ENCODE peak calls at places on chromosomes 12 and 14, in four cellular contexts. I is breast epithelium, R is transverse colon, M is body of pancreas. Q is an unnamed sample.

GRCh38 chr14:73759714-73760597 is 45.8 kb upstream of the PNMA1 start:
- DNase-seq in M (peak; percentile 97), R (peak; percentile 97), I (peak; percentile 97), Q (peak; percentile 94)

GRCh38 chr14:74963705-74964271 is 8.4 kb upstream of the PGF start:
- DNase-seq in M (no peak), R (no peak), I (peak; percentile 66), Q (no peak)

GRCh38 chr12:50749459-50749882 is 14.4 kb upstream of the ATF1 start:
- DNase-seq in R (no peak), I (no peak), M (no peak), Q (no peak)

GRCh38 chr12:108053512-108053911 is 75.6 kb upstream of the WSCD2 start:
- DNase-seq in M (no peak), I (no peak), R (no peak), Q (no peak)

GRCh38 chr14:80475074-80475473 is 263.8 kb upstream of the DIO2 start:
- DNase-seq in I (no peak), R (no peak), M (no peak), Q (no peak)

GRCh38 chr12:102406033-102406584 is 74.3 kb downstream of the IGF1 start:
- DNase-seq in M (peak; percentile 71), I (peak; percentile 35), R (peak; percentile 17), Q (no peak)

GRCh38 chr14:57378661-57379060 is 11.7 kb upstream of the NAA30 start:
- DNase-seq in M (no peak), R (no peak), I (no peak), Q (no peak)

GRCh38 chr12:22042981-22043669 is 2.9 kb upstream of the CMAS start:
- DNase-seq in I (no peak), M (no peak), R (no peak), Q (no peak)

GRCh38 chr12:54197037-54197909 is 8.5 kb upstream of the SMUG1 start:
- DNase-seq in M (no peak), I (no peak), R (no peak), Q (no peak)

GRCh38 chr14:50943261-50943942 is 881 bp downstream of the PYGL start:
- DNase-seq in R (peak; percentile 58), M (peak; percentile 29), I (no peak), Q (peak; percentile 38)

GRCh38 chr12:68623984-68624383 is 13.3 kb downstream of the RAP1B start:
- DNase-seq in M (no peak), I (no peak), R (no peak), Q (no peak)

GRCh38 chr12:21026302-21026701 is 104.7 kb upstream of the SLCO1B1 start:
- DNase-seq in M (no peak), I (no peak), R (no peak), Q (no peak)

GRCh38 chr14:61552196-61552595 is 143.1 kb upstream of the HIF1A start:
- DNase-seq in R (no peak), I (no peak), M (no peak), Q (no peak)

GRCh38 chr12:64273527-64274403 is 51.7 kb upstream of the KICS2 start:
- DNase-seq in I (no peak), M (no peak), R (peak; percentile 8), Q (no peak)

GRCh38 chr12:6684609-6685008 is 4.6 kb downstream of the ZNF384 start:
- DNase-seq in M (no peak), I (no peak), R (no peak), Q (no peak)

GRCh38 chr14:93045965-93046695 is 69.6 kb downstream of the ITPK1 start:
- DNase-seq in M (no peak), I (no peak), R (no peak), Q (no peak)

GRCh38 chr12:128909653-128910052 is 56.4 kb downstream of the GLT1D1 start:
- DNase-seq in M (no peak), I (no peak), R (no peak), Q (no peak)

GRCh38 chr14:74492413-74493342 is at the start of gene NPC2:
- DNase-seq in M (no peak), R (no peak), I (no peak), Q (no peak)

GRCh38 chr12:16348435-16349131 is 1.1 kb downstream of the MGST1 start:
- DNase-seq in R (no peak), I (no peak), M (no peak), Q (no peak)

GRCh38 chr12:47591387-47591786 is 114.4 kb downstream of the RPAP3 start:
- DNase-seq in R (no peak), M (no peak), I (no peak), Q (no peak)

GRCh38 chr14:55416866-55417265 is 5.2 kb upstream of the ATG14 start:
- DNase-seq in I (no peak), M (no peak), R (peak; percentile 56), Q (no peak)

GRCh38 chr12:89707623-89707991 is 1.0 kb downstream of the ATP2B1 start:
- DNase-seq in R (peak; percentile 34), I (no peak), M (no peak), Q (peak; percentile 24)

GRCh38 chr12:3120701-3121100 is 43.5 kb downstream of the TSPAN9 start:
- DNase-seq in I (no peak), M (no peak), R (no peak), Q (no peak)

GRCh38 chr12:23929906-23930305 is 19.6 kb downstream of the SOX5 start:
- DNase-seq in M (no peak), I (no peak), R (no peak), Q (no peak)

GRCh38 chr12:11927311-11927935 is 143.3 kb upstream of the BCL2L14 start:
- DNase-seq in R (no peak), M (no peak), I (no peak), Q (no peak)

GRCh38 chr12:5456906-5457305 is 25.0 kb downstream of the NTF3 start:
- DNase-seq in R (no peak), M (no peak), I (no peak), Q (no peak)

GRCh38 chr14:59098377-59098776 is 90.1 kb upstream of the DAAM1 start:
- DNase-seq in I (no peak), R (no peak), M (no peak), Q (no peak)

DNA sequence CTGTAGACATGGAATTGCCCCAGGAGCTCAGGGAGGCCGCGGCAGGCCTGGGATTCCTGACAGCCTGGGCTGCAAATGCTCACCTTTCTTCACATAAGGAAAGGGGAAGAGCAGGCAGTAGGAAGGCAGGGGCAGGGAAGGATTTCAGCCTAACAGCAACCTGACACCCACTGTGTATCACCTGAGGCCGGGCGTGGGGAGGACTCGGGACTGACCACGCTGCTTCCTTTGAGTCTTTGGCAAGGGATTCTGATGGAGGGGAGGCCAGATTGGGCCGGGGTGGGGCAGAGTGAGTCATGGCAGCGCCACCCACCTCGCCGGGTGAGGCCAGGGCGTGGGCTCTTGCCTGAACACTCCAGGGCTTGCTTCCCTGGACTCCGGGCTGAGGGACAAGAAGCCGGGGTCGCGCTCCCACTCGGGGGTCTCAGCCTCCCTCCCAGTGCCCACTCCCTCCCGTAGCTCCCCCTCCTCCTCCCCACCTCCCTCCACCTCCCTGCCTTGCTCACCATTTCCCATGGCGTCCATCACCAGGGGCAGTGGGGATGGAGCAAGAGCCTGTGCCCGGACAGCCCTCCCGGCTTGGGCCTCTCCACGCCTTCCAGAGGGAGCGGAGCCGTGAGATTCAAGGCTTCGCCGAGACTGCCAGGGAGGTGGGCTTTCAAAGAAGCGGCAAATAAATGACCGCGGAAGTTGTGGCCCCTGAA is 247.9 kb upstream of the RTL1 start:
- DNase-seq in I (no peak), M (no peak), R (no peak), Q (no peak)
- TF ChIP-seq POLR2A in I (no peak), M (no peak), R (no peak), Q (no peak)

DNA sequence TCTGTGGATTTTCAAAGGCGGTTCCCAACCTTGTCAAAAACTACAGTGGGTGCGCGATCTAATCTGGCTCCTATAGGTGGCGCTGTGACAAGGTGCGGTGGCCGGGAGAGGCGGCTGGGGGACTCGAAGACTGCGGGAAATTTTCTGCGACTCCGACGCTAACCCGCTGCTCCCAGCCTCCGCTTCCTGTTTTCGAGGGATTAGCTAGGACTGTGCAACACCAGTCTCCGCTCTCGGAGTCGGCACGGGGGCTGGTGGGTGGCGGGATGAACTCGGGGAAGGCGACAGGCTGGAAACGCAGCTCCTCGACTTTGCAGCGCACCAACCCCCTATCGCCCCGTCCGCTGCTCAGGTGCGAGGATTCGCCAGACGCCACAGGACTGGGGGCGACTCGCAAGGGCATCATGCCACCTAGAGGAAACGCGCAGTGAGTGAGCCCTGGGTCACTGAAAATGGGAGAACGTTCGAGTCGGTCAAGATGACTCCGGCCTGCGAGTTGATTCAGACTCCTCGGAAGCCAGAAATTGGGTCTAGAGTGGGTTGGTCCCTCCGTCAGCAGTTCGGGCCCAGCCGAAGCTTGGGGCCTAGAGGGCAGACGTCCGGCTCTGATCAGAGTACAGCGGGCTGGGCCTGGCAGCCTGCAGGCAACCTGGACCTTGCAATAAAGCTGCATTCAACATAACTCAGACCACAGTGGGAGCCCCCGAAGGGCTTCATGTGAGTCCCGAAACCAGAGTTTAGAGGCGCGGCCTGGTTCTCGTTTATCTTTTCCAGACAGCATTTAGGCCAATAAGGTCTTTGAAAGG is 5.5 kb upstream of the PAX9 start:
- DNase-seq in R (peak; percentile 32), M (peak; percentile 20), I (no peak), Q (no peak)
- H3K27me3 ChIP-seq in R (peaks cover 100% of the 10 kb centered on the region), M (peaks cover 73% of the 10 kb centered on the region), I (peaks cover 10% of the 10 kb centered on the region), Q (peaks cover 7% of the 10 kb centered on the region)

GRCh38 chr12:121227294-121227693 is 17.4 kb downstream of the P2RX4 start:
- DNase-seq in M (peak; percentile 92), I (peak; percentile 71), R (peak; percentile 84), Q (no peak)
- TF ChIP-seq POLR2A in M (no peak), I (no peak), R (peak; percentile 24), Q (no peak)

GRCh38 chr12:130474599-130474998 is 136.9 kb downstream of the PIWIL1 start:
- DNase-seq in I (no peak), R (no peak), M (no peak), Q (no peak)

GRCh38 chr12:130477221-130477620 is 139.5 kb downstream of the PIWIL1 start:
- DNase-seq in I (no peak), R (no peak), M (no peak), Q (no peak)

GRCh38 chr12:130476451-130476850 is 138.8 kb downstream of the PIWIL1 start:
- DNase-seq in I (no peak), M (no peak), R (no peak), Q (no peak)

GRCh38 chr12:130470969-130471368 is 133.3 kb downstream of the PIWIL1 start:
- DNase-seq in M (no peak), I (no peak), R (no peak), Q (no peak)

GRCh38 chr12:130473266-130473665 is 135.6 kb downstream of the PIWIL1 start:
- DNase-seq in R (no peak), I (no peak), M (no peak), Q (no peak)
- H3K27me3 ChIP-seq in R (no peaks in the 10 kb centered on the region), I (no peaks in the 10 kb centered on the region), M (no peaks in the 10 kb centered on the region), Q (no peaks in the 10 kb centered on the region)

DNA sequence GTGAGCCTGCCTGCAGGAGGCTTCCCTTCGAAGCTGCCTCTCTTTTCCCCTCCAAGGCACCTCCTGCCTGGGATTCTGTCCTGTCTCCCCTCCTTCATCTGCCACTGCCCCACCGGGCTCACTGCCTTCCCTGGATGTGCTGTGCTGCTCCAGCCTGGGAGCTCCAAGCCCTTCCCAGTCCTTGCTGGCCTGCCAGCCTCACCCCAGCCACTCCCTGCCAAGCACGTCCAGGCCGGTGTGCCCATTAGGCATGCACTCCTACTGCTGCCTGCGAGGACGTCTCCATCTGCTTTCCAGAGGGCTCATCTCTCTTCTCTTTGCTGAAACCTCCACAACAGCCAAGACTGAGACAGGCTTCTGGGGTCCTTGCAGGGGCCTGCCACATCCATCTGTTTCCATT is 8.4 kb upstream of the SLC25A47 start:
- DNase-seq in M (no peak), I (no peak), R (peak; percentile 37), Q (no peak)
- TF ChIP-seq POLR2A in M (no peak), I (no peak), R (no peak), Q (no peak)

Q was measured in tibial nerve.